ENCODE peak calls at places on chromosome 1, in five cellular contexts. R, L, W, A and P are unnamed samples.

GRCh38 chr1:238660849-238661248 is 725.5 kb upstream of the CHRM3 start:
- DNase-seq in R (no peak), L (peak; percentile 66), W (no peak), A (no peak), P (no peak)

GRCh38 chr1:53686371-53687267 is 52.3 kb downstream of the GLIS1 start:
- DNase-seq in R (no peak), L (peak; percentile 62), W (peak; percentile 82), A (no peak), P (no peak)

GRCh38 chr1:59014827-59015226 is 231.0 kb upstream of the JUN start:
- DNase-seq in R (no peak), L (no peak), W (no peak), A (no peak), P (no peak)

GRCh38 chr1:114756949-114757454 is 782 bp downstream of the CSDE1 start:
- DNase-seq in R (peak; percentile 37), L (peak; percentile 58), W (peak; percentile 51), A (peak; percentile 25), P (peak; percentile 42)

GRCh38 chr1:90313756-90314155 is 318.8 kb downstream of the ZNF326 start:
- DNase-seq in R (no peak), L (no peak), W (no peak), A (no peak), P (no peak)

GRCh38 chr1:47575855-47576757 is 138.3 kb downstream of the FOXD2 start:
- DNase-seq in R (no peak), L (peak; percentile 56), W (peak; percentile 89), A (no peak), P (peak; percentile 70)

GRCh38 chr1:153565529-153566374 is at the start of gene S100A2:
- DNase-seq in R (no peak), L (peak; percentile 97), W (peak; percentile 94), A (no peak), P (peak; percentile 55)

GRCh38 chr1:183685112-183685713 is 32.1 kb upstream of the APOBEC4 start:
- DNase-seq in R (peak; percentile 31), L (peak; percentile 56), W (peak; percentile 49), A (peak; percentile 46), P (peak; percentile 6)

GRCh38 chr1:229674042-229674441 is 48.0 kb downstream of the URB2 start:
- DNase-seq in R (no peak), L (no peak), W (no peak), A (no peak), P (no peak)

GRCh38 chr1:82454431-82454830 is 653.7 kb downstream of the ADGRL2 start:
- DNase-seq in R (no peak), L (no peak), W (no peak), A (no peak), P (no peak)

GRCh38 chr1:182617734-182618288 is 13.6 kb upstream of the RGS16 start:
- DNase-seq in R (no peak), L (peak; percentile 10), W (peak; percentile 91), A (no peak), P (peak; percentile 76)

GRCh38 chr1:1755426-1755825 is 22.8 kb downstream of the NADK start:
- DNase-seq in R (no peak), L (no peak), W (peak; percentile 26), A (no peak), P (no peak)

GRCh38 chr1:36731226-36732037 is 248.7 kb upstream of the CSF3R start:
- DNase-seq in R (no peak), L (no peak), W (no peak), A (no peak), P (no peak)

GRCh38 chr1:9629445-9630201 is 21.9 kb upstream of the PIK3CD start:
- DNase-seq in R (peak; percentile 25), L (no peak), W (peak; percentile 62), A (peak; percentile 52), P (no peak)

GRCh38 chr1:42210421-42211133 is 46.0 kb upstream of the GUCA2A start:
- DNase-seq in R (no peak), L (peak; percentile 39), W (no peak), A (no peak), P (no peak)

GRCh38 chr1:9267827-9268581 is 24.7 kb upstream of the SPSB1 start:
- DNase-seq in R (no peak), L (no peak), W (peak; percentile 11), A (no peak), P (no peak)

GRCh38 chr1:211420389-211420788 is 71.6 kb downstream of the RD3 start:
- DNase-seq in R (no peak), L (peak; percentile 54), W (peak; percentile 25), A (no peak), P (peak; percentile 65)

GRCh38 chr1:211415700-211416099 is 76.3 kb downstream of the RD3 start:
- DNase-seq in R (no peak), L (no peak), W (no peak), A (no peak), P (no peak)

GRCh38 chr1:211424018-211424417 is 67.9 kb downstream of the RD3 start:
- DNase-seq in R (no peak), L (no peak), W (no peak), A (no peak), P (no peak)

DNA sequence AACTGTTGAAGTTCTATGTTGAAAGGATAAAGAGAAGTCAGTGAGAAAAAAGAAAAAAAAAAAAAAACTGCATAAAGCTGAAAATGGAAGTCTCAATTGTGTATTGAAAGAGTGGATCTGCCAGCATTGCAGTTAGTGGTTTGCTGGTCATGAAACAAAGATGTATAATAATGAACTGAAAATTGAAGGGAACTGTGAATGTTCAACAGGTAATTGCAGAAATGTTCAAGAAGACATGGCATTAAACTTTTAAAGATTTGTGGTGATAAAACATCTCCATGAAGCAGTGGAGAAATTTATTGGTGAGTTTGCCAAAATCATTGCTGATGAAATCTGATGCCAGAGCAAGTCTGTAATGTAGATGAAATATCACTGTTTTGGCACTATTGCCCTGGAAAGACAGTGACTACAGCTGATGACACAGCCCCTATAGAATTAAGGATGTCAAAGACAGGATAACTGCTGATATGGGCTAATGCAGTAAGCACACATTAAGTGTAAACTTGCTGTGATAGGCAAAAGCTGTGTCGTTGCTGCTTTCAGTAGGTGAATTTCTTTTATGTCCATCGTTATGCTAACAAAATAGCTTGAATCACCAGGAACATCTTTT is 71.0 kb downstream of the RD3 start:
- DNase-seq in R (no peak), L (peak; percentile 39), W (no peak), A (no peak), P (peak; percentile 8)
- H3K27ac ChIP-seq in R (no peak overlapping the region), L (no peak overlapping the region), W (no peak overlapping the region), A (no peak overlapping the region), P (no peak overlapping the region)

GRCh38 chr1:91981996-91982609 is 32.9 kb downstream of the BRDT start:
- DNase-seq in R (no peak), L (no peak), W (no peak), A (no peak), P (no peak)

GRCh38 chr1:91980663-91981062 is 31.5 kb downstream of the BRDT start:
- DNase-seq in R (no peak), L (no peak), W (no peak), A (no peak), P (no peak)

GRCh38 chr1:91979383-91979782 is 30.2 kb downstream of the BRDT start:
- DNase-seq in R (no peak), L (no peak), W (no peak), A (no peak), P (no peak)
- H3K4me1 ChIP-seq in R (no peaks in the 10 kb centered on the region), L (no peaks in the 10 kb centered on the region), W (no peaks in the 10 kb centered on the region), A (no peaks in the 10 kb centered on the region), P (no peaks in the 10 kb centered on the region)

GRCh38 chr1:12170263-12170671 is 3.5 kb downstream of the TNFRSF1B start:
- DNase-seq in R (no peak), L (no peak), W (peak; percentile 78), A (no peak), P (no peak)
- H3K4me3 ChIP-seq in R (no peak overlapping the region), L (no peak overlapping the region), W (no peak overlapping the region), A (no peak overlapping the region), P (no peak overlapping the region)

GRCh38 chr1:102886638-102887037 is 221.7 kb downstream of the COL11A1 start:
- DNase-seq in R (no peak), L (no peak), W (no peak), A (no peak), P (no peak)
- H3K27ac ChIP-seq in R (no peak overlapping the region), L (no peak overlapping the region), W (no peak overlapping the region), A (no peak overlapping the region), P (no peak overlapping the region)